ENCODE peak calls at places on chromosomes 1 and 21, in six cellular contexts. U is GM12864; Y is A673; H is thoracic aorta; F is activated T-cell treated with anti-CD3 and anti-CD28 coated beads, Interleukin-2, amount 50 U/mL, for 72 hours; N is epithelial cell of esophagus. J is an unnamed sample.

GRCh38 chr1:32892368-32893197 is 6.3 kb downstream of the HPCA start:
- DNase-seq in F (peak), U (no peak), Y (peak), N (peak), H (no peak), J (no peak)

GRCh38 chr21:16279658-16280581 is 550.1 kb downstream of the USP25 start:
- DNase-seq in H (no peak), Y (no peak), U (no peak), F (no peak), N (peak), J (no peak)

GRCh38 chr1:17673335-17674075 is 81.6 kb upstream of the ACTL8 start:
- DNase-seq in U (no peak), N (no peak), Y (no peak), F (no peak), H (no peak), J (no peak)

GRCh38 chr1:89454845-89455521 is 69.6 kb upstream of the LRRC8B start:
- DNase-seq in U (peak), H (no peak), Y (peak), F (peak), N (peak), J (no peak)

GRCh38 chr21:28513450-28513849 is 479.2 kb downstream of the LTN1 start:
- DNase-seq in N (no peak), U (no peak), Y (peak), H (no peak), F (no peak), J (no peak)

GRCh38 chr1:206784471-206784903 is 12.2 kb upstream of the IL10 start:
- DNase-seq in F (peak), H (no peak), Y (no peak), N (peak), U (peak), J (no peak)

GRCh38 chr1:203678943-203679661 is 52.5 kb downstream of the ATP2B4 start:
- DNase-seq in F (no peak), H (no peak), U (no peak), Y (no peak), N (peak), J (no peak)

GRCh38 chr1:226829105-226829504 is 41.3 kb upstream of the PSEN2 start:
- DNase-seq in F (no peak), N (no peak), U (no peak), Y (no peak), H (no peak), J (peak)

GRCh38 chr1:45687014-45687752 is 798 bp upstream of the TMEM69 start:
- DNase-seq in F (peak), Y (peak), N (peak), U (peak), H (peak), J (peak)

GRCh38 chr1:43834280-43835140 is 99.1 kb upstream of the ARTN start:
- DNase-seq in H (no peak), U (no peak), Y (no peak), F (peak), N (peak), J (no peak)

GRCh38 chr1:203374023-203374422 is 23.1 kb upstream of the FMOD start:
- DNase-seq in N (no peak), U (no peak), F (no peak), Y (no peak), H (no peak), J (no peak)

GRCh38 chr1:43206721-43207228 is 34.6 kb downstream of the CFAP57 start:
- DNase-seq in U (no peak), F (no peak), Y (peak), H (no peak), N (peak), J (no peak)

GRCh38 chr1:153780551-153780950 is 5.3 kb downstream of the SLC27A3 start:
- DNase-seq in U (no peak), Y (no peak), N (no peak), F (no peak), H (no peak), J (no peak)

GRCh38 chr1:33372677-33373076 is 51.8 kb upstream of the A3GALT2 start:
- DNase-seq in Y (no peak), H (no peak), N (no peak), F (no peak), U (no peak), J (no peak)

GRCh38 chr1:63713627-63714481 is 60.0 kb upstream of the ROR1 start:
- DNase-seq in U (no peak), F (no peak), Y (peak), N (peak), H (no peak), J (no peak)

GRCh38 chr21:27024971-27025370 is 58.1 kb upstream of the ADAMTS5 start:
- DNase-seq in N (no peak), U (no peak), F (no peak), Y (no peak), H (no peak), J (no peak)

GRCh38 chr21:37198989-37199924 is 67.9 kb downstream of the VPS26C start:
- DNase-seq in U (no peak), N (peak), H (no peak), F (no peak), Y (peak), J (no peak)

GRCh38 chr1:36482724-36483388 is at the start of gene CSF3R:
- DNase-seq in Y (no peak), U (no peak), H (no peak), F (no peak), N (no peak), J (no peak)

GRCh38 chr21:41894922-41895557 is 15.9 kb upstream of the PRDM15 start:
- DNase-seq in N (peak), Y (no peak), U (no peak), F (no peak), H (no peak), J (no peak)

GRCh38 chr1:151710187-151710586 is 6.4 kb downstream of the CELF3 start:
- DNase-seq in N (peak), U (no peak), F (peak), Y (peak), H (no peak), J (no peak)

GRCh38 chr1:28897789-28898188 is 16.6 kb upstream of the EPB41 start:
- DNase-seq in H (no peak), U (no peak), F (no peak), N (no peak), Y (no peak), J (no peak)

GRCh38 chr1:86201321-86201720 is 44.7 kb upstream of the COL24A1 start:
- DNase-seq in Y (no peak), F (no peak), U (no peak), H (no peak), N (no peak), J (no peak)

GRCh38 chr21:29245104-29245643 is 53.5 kb upstream of the BACH1 start:
- DNase-seq in H (no peak), N (peak), U (no peak), Y (no peak), F (peak), J (no peak)

GRCh38 chr1:59511476-59512465 is 214.9 kb downstream of the FGGY start:
- DNase-seq in Y (no peak), N (no peak), F (no peak), U (no peak), H (no peak), J (no peak)

GRCh38 chr1:161905269-161905884 is 118.3 kb downstream of the OLFML2B start:
- DNase-seq in H (no peak), F (peak), U (peak), N (peak), Y (peak), J (no peak)

GRCh38 chr1:39886757-39887231 is 3.5 kb upstream of the TRIT1 start:
- DNase-seq in H (no peak), Y (no peak), N (no peak), F (peak), U (no peak), J (no peak)

GRCh38 chr1:188668083-188668482 is 1809.6 kb downstream of the BRINP3 start:
- DNase-seq in N (peak), H (no peak), F (no peak), Y (peak), U (no peak), J (no peak)

GRCh38 chr1:15206418-15207030 is 40.5 kb upstream of the FHAD1 start:
- DNase-seq in F (no peak), N (peak), H (no peak), U (no peak), Y (no peak), J (no peak)

GRCh38 chr1:184973308-184974085 is 811 bp downstream of the NIBAN1 start:
- DNase-seq in H (no peak), U (peak), N (peak), F (peak), Y (peak), J (peak)

GRCh38 chr1:203702130-203702577 is 62.8 kb upstream of the LAX1 start:
- DNase-seq in U (peak), F (peak), N (peak), Y (peak), H (no peak), J (peak)

GRCh38 chr1:26234644-26235384 is 814 bp downstream of the CEP85 start:
- DNase-seq in N (peak), F (no peak), U (no peak), Y (peak), H (no peak), J (no peak)

GRCh38 chr21:43311303-43311817 is 115.6 kb downstream of the SIK1 start:
- DNase-seq in H (no peak), F (no peak), U (no peak), Y (no peak), N (peak), J (no peak)

GRCh38 chr1:2045468-2046224 is 4.6 kb upstream of the PRKCZ start:
- DNase-seq in Y (no peak), U (no peak), H (no peak), N (no peak), F (no peak), J (peak)

GRCh38 chr1:224497714-224498573 is 63.3 kb upstream of the WDR26 start:
- DNase-seq in Y (peak), H (no peak), N (peak), F (peak), U (peak), J (no peak)

GRCh38 chr21:26801524-26801923 is 43.7 kb downstream of the ADAMTS1 start:
- DNase-seq in U (no peak), N (no peak), Y (peak), F (no peak), H (no peak), J (no peak)

J was measured in lower leg skin.